ENCODE peak calls at places on chromosomes 4 and X, in four cellular contexts. S is sigmoid colon, Q is spleen, M is breast epithelium. G is an unnamed sample.

GRCh38 chr4:48129307-48130014 is 4.6 kb downstream of the TXK start:
- DNase-seq in S (no peak), Q (peak), M (no peak), G (no peak)

GRCh38 chr4:182236186-182236585 is 7.0 kb upstream of the TENM3 start:
- DNase-seq in S (no peak), Q (no peak), M (no peak), G (no peak)

GRCh38 chrX:57528670-57529255 is 63.0 kb upstream of the ZXDB start:
- DNase-seq in S (no peak), Q (no peak), M (no peak), G (no peak)

GRCh38 chr4:24914460-24914859 is 1.6 kb upstream of the CCDC149 start:
- DNase-seq in S (no peak), Q (no peak), M (no peak), G (no peak)

GRCh38 chrX:118595501-118596042 is 100.0 kb downstream of the DOCK11 start:
- DNase-seq in S (no peak), Q (no peak), M (no peak), G (no peak)

GRCh38 chr4:56077676-56078075 is 128.9 kb downstream of the CEP135 start:
- DNase-seq in S (no peak), Q (no peak), M (no peak), G (no peak)

GRCh38 chr4:8708401-8709021 is 115.9 kb downstream of the CPZ start:
- DNase-seq in S (peak), Q (peak), M (peak), G (no peak)

GRCh38 chr4:84809946-84810345 is 156.5 kb downstream of the WDFY3 start:
- DNase-seq in S (no peak), Q (no peak), M (no peak), G (no peak)

GRCh38 chr4:15897577-15897976 is 41.0 kb downstream of the FGFBP1 start:
- DNase-seq in S (no peak), Q (no peak), M (no peak), G (no peak)

GRCh38 chr4:47686294-47686872 is 151.5 kb downstream of the CORIN start:
- DNase-seq in S (no peak), Q (peak), M (peak), G (peak)

GRCh38 chrX:72141372-72142004 is 9.8 kb upstream of the RTL5 start:
- DNase-seq in S (no peak), Q (no peak), M (no peak), G (no peak)

GRCh38 chr4:15779336-15779735 is 1.2 kb downstream of the CD38 start:
- DNase-seq in S (peak), Q (no peak), M (no peak), G (no peak)

GRCh38 chr4:147596377-147596776 is 20.8 kb upstream of the TMEM184C start:
- DNase-seq in S (no peak), Q (no peak), M (no peak), G (no peak)

GRCh38 chrX:19535481-19535880 is 20.2 kb upstream of the MAP3K15 start:
- DNase-seq in S (no peak), Q (no peak), M (no peak), G (no peak)

GRCh38 chrX:65488496-65488895 is 46.1 kb downstream of the LAS1L start:
- DNase-seq in S (no peak), Q (no peak), M (no peak), G (no peak)

GRCh38 chrX:68912113-68912980 is 83.5 kb downstream of the EFNB1 start:
- DNase-seq in S (no peak), Q (no peak), M (no peak), G (no peak)

GRCh38 chr4:17203767-17204166 is 305.3 kb upstream of the LDB2 start:
- DNase-seq in S (no peak), Q (no peak), M (no peak), G (no peak)

GRCh38 chr4:3874525-3875110 is 108.4 kb downstream of the ADRA2C start:
- DNase-seq in S (peak), Q (no peak), M (no peak), G (no peak)

GRCh38 chr4:17323619-17324400 is 188.1 kb downstream of the QDPR start:
- DNase-seq in S (no peak), Q (no peak), M (no peak), G (no peak)

GRCh38 chrX:55489315-55490009 is at the start of gene USP51:
- DNase-seq in S (peak), Q (peak), M (no peak), G (peak)

GRCh38 chrX:51743179-51743957 is at the start of gene GSPT2:
- DNase-seq in S (peak), Q (peak), M (peak), G (peak)

GRCh38 chr4:78544681-78545080 is 6.9 kb upstream of the ANXA3 start:
- DNase-seq in S (no peak), Q (no peak), M (no peak), G (no peak)

GRCh38 chr4:53777244-53777984 is 186.1 kb upstream of the LNX1 start:
- DNase-seq in S (no peak), Q (no peak), M (no peak), G (no peak)

GRCh38 chr4:4334798-4335520 is 44.9 kb downstream of the ZBTB49 start:
- DNase-seq in S (peak), Q (peak), M (no peak), G (peak)

GRCh38 chr4:68872442-68873217 is 56.8 kb downstream of the UGT2B10 start:
- DNase-seq in S (no peak), Q (no peak), M (no peak), G (no peak)

GRCh38 chrX:10781847-10782530 is 161.6 kb upstream of the MID1 start:
- DNase-seq in S (no peak), Q (no peak), M (no peak), G (no peak)

GRCh38 chrX:39766085-39766726 is 331.6 kb downstream of the BCOR start:
- DNase-seq in S (no peak), Q (no peak), M (no peak), G (no peak)

GRCh38 chr4:85824166-85824945 is 349.4 kb downstream of the ARHGAP24 start:
- DNase-seq in S (no peak), Q (no peak), M (no peak), G (no peak)

GRCh38 chr4:10706236-10706635 is 21.7 kb upstream of the CLNK start:
- DNase-seq in S (no peak), Q (no peak), M (no peak), G (no peak)

GRCh38 chr4:67204441-67204840 is 340.9 kb downstream of the CENPC start:
- DNase-seq in S (no peak), Q (no peak), M (no peak), G (no peak)

GRCh38 chr4:51909236-51909703 is 66.3 kb downstream of the DCUN1D4 start:
- DNase-seq in S (no peak), Q (no peak), M (no peak), G (peak)

GRCh38 chrX:15242899-15243555 is 26.9 kb downstream of the ASB9 start:
- DNase-seq in S (no peak), Q (no peak), M (no peak), G (no peak)

GRCh38 chrX:56281789-56282188 is 49.6 kb downstream of the KLF8 start:
- DNase-seq in S (no peak), Q (no peak), M (no peak), G (no peak)

GRCh38 chr4:795726-796119 is 30.2 kb downstream of the CPLX1 start:
- DNase-seq in S (no peak), Q (no peak), M (no peak), G (no peak)

GRCh38 chrX:21781525-21781924 is 23.6 kb upstream of the SMPX start:
- DNase-seq in S (no peak), Q (no peak), M (no peak), G (no peak)

GRCh38 chr4:151169223-151169622 is 69.8 kb downstream of the RPS3A start:
- DNase-seq in S (peak), Q (no peak), M (no peak), G (peak)

GRCh38 chr4:150181536-150181935 is 103.3 kb downstream of the DCLK2 start:
- DNase-seq in S (no peak), Q (no peak), M (no peak), G (no peak)

GRCh38 chr4:83548151-83548905 is 12.4 kb downstream of the GPAT3 start:
- DNase-seq in S (peak), Q (peak), M (peak), G (peak)

GRCh38 chr4:148112231-148112982 is 329.8 kb downstream of the NR3C2 start:
- DNase-seq in S (no peak), Q (no peak), M (no peak), G (no peak)

DNA sequence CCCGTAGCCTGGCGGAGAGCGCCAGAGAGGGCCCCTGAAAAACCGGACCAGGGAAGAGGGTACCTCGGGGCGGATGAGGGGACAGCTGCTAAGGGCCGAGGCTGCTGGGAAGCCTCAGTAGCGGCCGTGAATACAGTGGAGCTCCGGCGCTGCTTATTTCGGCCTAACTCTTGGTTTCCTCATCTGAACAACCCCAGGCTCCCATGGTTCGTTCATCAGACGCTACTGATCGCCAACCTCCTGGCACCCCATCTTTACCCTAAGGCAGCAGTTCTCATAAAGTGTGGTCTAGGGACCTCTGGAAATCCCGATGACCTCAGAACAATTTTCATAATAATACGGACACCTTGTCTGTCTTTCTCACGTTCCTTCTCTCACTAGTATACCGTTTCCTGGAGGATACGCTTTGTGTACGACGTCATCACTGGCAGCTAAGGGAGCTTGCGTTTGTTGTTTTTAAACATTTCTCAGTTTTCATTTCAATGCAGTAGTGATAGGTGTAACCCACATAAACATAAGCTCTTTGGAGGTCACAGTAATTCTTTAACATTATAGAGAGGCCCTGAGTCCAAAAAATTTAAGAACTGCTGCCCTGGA is 707 bp upstream of the RAB28 start:
- DNase-seq in S (no peak), Q (no peak), M (no peak), G (no peak)
- TF ChIP-seq POLR2A in S (no peak), Q (no peak), M (no peak), G (no peak)

DNA sequence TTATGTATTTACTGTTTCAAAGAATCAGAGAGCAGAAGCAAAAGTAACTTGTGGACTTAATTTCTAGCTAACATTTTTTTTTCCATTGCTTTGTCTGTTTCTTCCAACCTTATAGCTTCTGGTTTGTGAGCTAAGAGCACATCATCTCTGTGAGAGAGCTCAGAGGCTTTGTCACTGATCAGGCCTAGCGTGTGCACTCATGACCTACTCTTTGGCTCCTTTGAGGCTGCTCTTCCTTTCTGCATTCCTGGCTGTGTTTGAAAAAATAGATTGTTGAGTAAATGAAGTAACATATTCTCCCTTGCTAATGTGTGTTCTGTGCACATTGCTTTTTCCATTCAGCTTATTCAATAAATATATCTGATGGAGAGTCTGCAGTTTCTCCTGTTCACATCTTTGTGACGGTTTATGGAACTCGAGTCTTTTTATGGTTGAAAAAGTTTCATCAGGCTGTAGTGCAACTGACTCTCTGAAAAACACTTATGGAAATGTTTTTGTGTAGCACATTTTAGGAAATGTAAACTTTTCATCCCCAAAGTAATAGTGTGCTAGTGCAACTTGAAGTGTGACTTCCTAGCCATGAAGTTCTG is 133.0 kb downstream of the RAPGEF2 start:
- DNase-seq in S (no peak), Q (no peak), M (no peak), G (no peak)
- H3K27ac ChIP-seq in S (peak), Q (peak), M (no peak), G (no peak)

GRCh38 chr4:101707596-101707995 is 82.9 kb upstream of the BANK1 start:
- DNase-seq in S (no peak), Q (no peak), M (no peak), G (no peak)
- TF ChIP-seq POLR2AphosphoS5 in S (no peak), Q (no peak), M (no peak), G (no peak)

DNA sequence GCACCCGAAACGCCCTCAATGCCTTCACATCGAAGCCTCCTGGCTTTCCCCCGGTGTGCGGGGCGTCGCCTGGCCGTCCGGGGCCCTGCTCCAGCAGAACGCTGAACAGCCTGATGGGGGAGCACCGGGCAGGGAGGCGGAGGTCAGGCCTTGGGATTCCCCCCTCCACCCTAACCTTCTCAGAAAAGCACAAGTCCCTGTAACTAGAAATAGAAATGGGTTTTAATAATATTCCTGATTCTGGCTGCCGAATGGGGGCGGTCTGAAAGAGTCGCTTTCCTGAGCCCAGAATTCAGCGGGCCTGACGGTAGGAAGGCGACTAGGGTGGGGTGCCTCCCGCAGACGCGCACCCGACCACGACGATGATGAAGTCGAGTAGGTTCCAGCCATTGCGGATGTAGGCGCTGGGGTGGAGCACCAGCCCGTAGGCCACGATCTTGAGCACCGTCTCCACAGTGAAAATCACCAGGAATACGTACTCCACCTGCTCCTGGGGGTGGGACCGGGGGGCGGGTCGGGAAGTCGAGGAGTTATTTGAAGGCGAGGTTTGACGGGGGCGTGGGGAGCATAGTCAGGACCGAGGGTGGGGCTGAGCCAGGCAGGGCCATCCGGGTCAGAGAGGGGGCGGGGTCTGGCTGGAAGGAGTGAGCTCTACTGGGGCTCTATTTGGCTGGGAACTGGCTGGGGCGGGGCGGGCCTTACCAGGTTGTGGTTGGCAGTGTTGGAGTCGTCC is 2.5 kb downstream of the CACNA1F start:
- DNase-seq in S (peak), Q (peak), M (peak), G (peak)
- TF ChIP-seq POLR2A in S (no peak), Q (no peak), M (no peak), G (no peak)

DNA sequence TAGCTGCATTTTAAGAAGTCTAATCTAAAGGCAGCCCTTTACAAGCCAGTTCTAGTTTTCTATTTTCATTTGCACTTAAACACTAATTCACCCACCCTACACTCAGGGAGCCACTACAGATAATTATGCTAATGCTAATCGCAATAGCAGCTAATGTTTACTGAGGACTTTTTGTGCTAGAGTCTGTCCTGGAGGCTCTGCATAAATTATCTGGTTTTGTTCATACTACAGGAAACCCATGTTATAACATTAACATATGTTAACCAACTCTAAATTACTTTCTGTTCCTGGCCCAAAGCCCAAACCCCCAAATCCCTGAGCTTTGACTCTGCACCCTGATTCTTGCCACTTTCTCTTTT is 476 bp upstream of the RADX start:
- DNase-seq in S (no peak), Q (no peak), M (no peak), G (no peak)
- H3K27ac ChIP-seq in S (peak), Q (peak), M (no peak), G (peak)

DNA sequence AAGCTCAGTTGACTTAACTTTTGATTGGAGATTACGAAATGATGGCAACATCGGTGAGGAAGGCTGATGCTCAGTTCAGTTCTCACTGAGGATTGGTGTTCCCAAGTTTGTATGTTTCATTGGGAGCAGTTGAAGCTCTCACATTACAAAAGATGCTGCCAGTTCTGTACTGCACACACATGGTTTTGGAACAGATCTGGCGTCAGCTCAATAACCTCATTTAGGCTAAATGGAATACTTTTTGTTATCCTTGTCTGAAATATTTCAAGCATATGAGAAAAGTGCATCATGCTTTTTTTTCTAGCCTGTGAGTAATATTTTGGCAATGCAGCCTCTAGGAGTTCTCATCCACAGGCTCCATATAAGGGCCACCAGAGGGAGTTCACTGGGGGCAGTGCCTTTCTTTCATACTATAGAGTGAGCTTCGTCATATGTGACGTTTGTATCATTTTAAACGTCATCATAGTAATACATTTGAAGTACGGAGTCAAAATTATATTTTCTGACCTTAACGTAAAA is 4.1 kb downstream of the ENPEP start:
- DNase-seq in S (no peak), Q (no peak), M (no peak), G (no peak)
- TF ChIP-seq POLR2AphosphoS5 in S (peak), Q (no peak), M (no peak), G (no peak)

GRCh38 chr4:94342713-94343112 is at the start of gene HPGDS:
- DNase-seq in S (no peak), Q (no peak), M (no peak), G (no peak)
- TF ChIP-seq POLR2A in S (no peak), Q (no peak), M (no peak), G (no peak)

DNA sequence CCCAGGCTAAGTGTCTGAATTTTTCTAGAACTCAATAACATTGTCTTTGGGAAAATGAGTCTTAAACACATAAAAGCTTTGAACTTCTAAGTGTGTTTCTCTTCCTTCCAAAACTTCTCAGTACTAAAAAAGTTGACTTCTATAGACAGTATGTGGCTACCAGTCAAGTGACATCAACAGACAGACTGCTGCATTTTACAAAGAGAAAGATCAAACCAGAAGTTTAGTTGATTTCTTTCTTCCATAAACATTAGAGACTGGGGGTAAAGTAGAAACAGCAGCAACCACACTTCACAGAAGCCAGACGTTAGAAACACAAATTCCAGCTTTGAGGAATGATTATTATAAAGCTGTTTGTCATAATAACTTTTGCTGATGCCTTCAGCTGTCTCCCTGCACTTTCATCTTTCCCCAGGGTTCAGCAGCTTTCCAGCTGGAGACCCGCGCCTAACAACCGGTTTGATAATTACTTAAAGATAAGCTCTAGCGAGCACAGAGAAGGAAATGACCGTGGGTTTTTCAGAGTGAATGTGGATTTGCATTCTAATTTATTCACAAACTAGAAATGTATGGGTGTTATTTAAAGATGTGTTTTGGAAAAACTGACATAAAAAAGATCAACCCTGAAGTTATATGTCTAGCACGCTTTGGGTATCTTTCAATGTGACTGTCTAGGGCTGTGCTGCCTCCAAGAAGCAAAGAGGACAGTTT is 15.2 kb upstream of the ENAM start:
- DNase-seq in S (no peak), Q (no peak), M (no peak), G (no peak)
- H3K27ac ChIP-seq in S (no peak), Q (peak), M (no peak), G (peak)